ENCODE peak calls at places on chromosome 15, in ten cellular contexts. One of them, this sample, is unnamed.

GRCh38 chr15:41843571-41843970 is 4.9 kb downstream of the PLA2G4B start:
- DNase-seq in NCI-H1092 treated with DMSO at 0.1 percent for 48 hours: no peak
- DNase-seq in SK-MEL-5: no peak
- DNase-seq in stimulated activated CD8-positive, alpha-beta memory T cell treated with anti-CD3 and anti-CD28 coated beads, Interleukin-7, amount 100 ng/mL, for 1 hour: no peak
- DNase-seq in D721Med: no peak
- DNase-seq in GM12892: no peak
- DNase-seq in NCI-H2029 treated with DMSO at 0.1 percent for 48 hours: no peak
- DNase-seq in cardiac septum: no peak
- DNase-seq in AG08396: no peak
- DNase-seq in kidney tubule cell: no peak
- DNase-seq in this sample: no peak

GRCh38 chr15:48424076-48424475 is 92.8 kb downstream of the DUT start:
- DNase-seq in NCI-H1092 treated with DMSO at 0.1 percent for 48 hours: no peak
- DNase-seq in SK-MEL-5: peak; percentile 73
- DNase-seq in stimulated activated CD8-positive, alpha-beta memory T cell treated with anti-CD3 and anti-CD28 coated beads, Interleukin-7, amount 100 ng/mL, for 1 hour: no peak
- DNase-seq in D721Med: no peak
- DNase-seq in GM12892: no peak
- DNase-seq in NCI-H2029 treated with DMSO at 0.1 percent for 48 hours: no peak
- DNase-seq in cardiac septum: no peak
- DNase-seq in AG08396: no peak
- DNase-seq in kidney tubule cell: peak; percentile 18
- DNase-seq in this sample: no peak

GRCh38 chr15:99343836-99344551 is 92.7 kb downstream of the LRRC28 start:
- DNase-seq in NCI-H1092 treated with DMSO at 0.1 percent for 48 hours: no peak
- DNase-seq in SK-MEL-5: peak; percentile 77
- DNase-seq in stimulated activated CD8-positive, alpha-beta memory T cell treated with anti-CD3 and anti-CD28 coated beads, Interleukin-7, amount 100 ng/mL, for 1 hour: peak; percentile 26
- DNase-seq in D721Med: no peak
- DNase-seq in GM12892: no peak
- DNase-seq in NCI-H2029 treated with DMSO at 0.1 percent for 48 hours: no peak
- DNase-seq in cardiac septum: peak; percentile 82
- DNase-seq in AG08396: no peak
- DNase-seq in kidney tubule cell: peak; percentile 29
- DNase-seq in this sample: peak; percentile 76

GRCh38 chr15:100129677-100130076 is 212.1 kb downstream of the ADAMTS17 start:
- DNase-seq in NCI-H1092 treated with DMSO at 0.1 percent for 48 hours: no peak
- DNase-seq in SK-MEL-5: peak; percentile 35
- DNase-seq in stimulated activated CD8-positive, alpha-beta memory T cell treated with anti-CD3 and anti-CD28 coated beads, Interleukin-7, amount 100 ng/mL, for 1 hour: no peak
- DNase-seq in D721Med: no peak
- DNase-seq in GM12892: no peak
- DNase-seq in NCI-H2029 treated with DMSO at 0.1 percent for 48 hours: no peak
- DNase-seq in cardiac septum: no peak
- DNase-seq in AG08396: no peak
- DNase-seq in kidney tubule cell: no peak
- DNase-seq in this sample: no peak

GRCh38 chr15:29126821-29127461 is 142.7 kb downstream of the NSMCE3 start:
- DNase-seq in NCI-H1092 treated with DMSO at 0.1 percent for 48 hours: peak; percentile 8
- DNase-seq in SK-MEL-5: no peak
- DNase-seq in stimulated activated CD8-positive, alpha-beta memory T cell treated with anti-CD3 and anti-CD28 coated beads, Interleukin-7, amount 100 ng/mL, for 1 hour: no peak
- DNase-seq in D721Med: no peak
- DNase-seq in GM12892: no peak
- DNase-seq in NCI-H2029 treated with DMSO at 0.1 percent for 48 hours: no peak
- DNase-seq in cardiac septum: no peak
- DNase-seq in AG08396: no peak
- DNase-seq in kidney tubule cell: no peak
- DNase-seq in this sample: no peak

GRCh38 chr15:27592036-27592725 is 506.9 kb downstream of the OCA2 start:
- DNase-seq in NCI-H1092 treated with DMSO at 0.1 percent for 48 hours: no peak
- DNase-seq in SK-MEL-5: peak; percentile 22
- DNase-seq in stimulated activated CD8-positive, alpha-beta memory T cell treated with anti-CD3 and anti-CD28 coated beads, Interleukin-7, amount 100 ng/mL, for 1 hour: no peak
- DNase-seq in D721Med: no peak
- DNase-seq in GM12892: no peak
- DNase-seq in NCI-H2029 treated with DMSO at 0.1 percent for 48 hours: no peak
- DNase-seq in cardiac septum: no peak
- DNase-seq in AG08396: no peak
- DNase-seq in kidney tubule cell: no peak
- DNase-seq in this sample: no peak

GRCh38 chr15:78763111-78763795 is 48.0 kb downstream of the ADAMTS7 start:
- DNase-seq in NCI-H1092 treated with DMSO at 0.1 percent for 48 hours: no peak
- DNase-seq in SK-MEL-5: no peak
- DNase-seq in stimulated activated CD8-positive, alpha-beta memory T cell treated with anti-CD3 and anti-CD28 coated beads, Interleukin-7, amount 100 ng/mL, for 1 hour: no peak
- DNase-seq in D721Med: no peak
- DNase-seq in GM12892: no peak
- DNase-seq in NCI-H2029 treated with DMSO at 0.1 percent for 48 hours: no peak
- DNase-seq in cardiac septum: peak; percentile 63
- DNase-seq in AG08396: no peak
- DNase-seq in kidney tubule cell: no peak
- DNase-seq in this sample: no peak

GRCh38 chr15:85276921-85277320 is 103.5 kb upstream of the AKAP13 start:
- DNase-seq in NCI-H1092 treated with DMSO at 0.1 percent for 48 hours: no peak
- DNase-seq in SK-MEL-5: no peak
- DNase-seq in stimulated activated CD8-positive, alpha-beta memory T cell treated with anti-CD3 and anti-CD28 coated beads, Interleukin-7, amount 100 ng/mL, for 1 hour: no peak
- DNase-seq in D721Med: no peak
- DNase-seq in GM12892: no peak
- DNase-seq in NCI-H2029 treated with DMSO at 0.1 percent for 48 hours: no peak
- DNase-seq in cardiac septum: no peak
- DNase-seq in AG08396: no peak
- DNase-seq in kidney tubule cell: no peak
- DNase-seq in this sample: no peak

GRCh38 chr15:57610130-57610529 is 18.4 kb downstream of the MYZAP start:
- DNase-seq in NCI-H1092 treated with DMSO at 0.1 percent for 48 hours: peak; percentile 36
- DNase-seq in SK-MEL-5: no peak
- DNase-seq in stimulated activated CD8-positive, alpha-beta memory T cell treated with anti-CD3 and anti-CD28 coated beads, Interleukin-7, amount 100 ng/mL, for 1 hour: no peak
- DNase-seq in D721Med: no peak
- DNase-seq in GM12892: no peak
- DNase-seq in NCI-H2029 treated with DMSO at 0.1 percent for 48 hours: no peak
- DNase-seq in cardiac septum: peak; percentile 85
- DNase-seq in AG08396: peak; percentile 35
- DNase-seq in kidney tubule cell: peak; percentile 84
- DNase-seq in this sample: no peak

GRCh38 chr15:36208868-36209582 is 370.4 kb upstream of the CDIN1 start:
- DNase-seq in NCI-H1092 treated with DMSO at 0.1 percent for 48 hours: no peak
- DNase-seq in SK-MEL-5: no peak
- DNase-seq in stimulated activated CD8-positive, alpha-beta memory T cell treated with anti-CD3 and anti-CD28 coated beads, Interleukin-7, amount 100 ng/mL, for 1 hour: no peak
- DNase-seq in D721Med: no peak
- DNase-seq in GM12892: no peak
- DNase-seq in NCI-H2029 treated with DMSO at 0.1 percent for 48 hours: no peak
- DNase-seq in cardiac septum: no peak
- DNase-seq in AG08396: no peak
- DNase-seq in kidney tubule cell: no peak
- DNase-seq in this sample: no peak